ENCODE peak calls at places on chromosomes 4 and X, in six cellular contexts. One of them, this sample, is unnamed.

GRCh38 chr4:85909851-85910250 is 434.9 kb downstream of the ARHGAP24 start:
- DNase-seq in SK-N-SH: no peak
- DNase-seq in HepG2: no peak
- DNase-seq in HCT116: no peak
- DNase-seq in K562: no peak
- DNase-seq in T47D: no peak
- DNase-seq in this sample: no peak

GRCh38 chrX:77597090-77597489 is 149.9 kb downstream of the FGF16 start:
- DNase-seq in HCT116: no peak
- DNase-seq in HepG2: no peak
- DNase-seq in SK-N-SH: peak; percentile 4
- DNase-seq in K562: no peak
- DNase-seq in T47D: peak; percentile 2
- DNase-seq in this sample: no peak

GRCh38 chr4:20652226-20652836 is 47.9 kb upstream of the PACRGL start:
- DNase-seq in HCT116: no peak
- DNase-seq in K562: no peak
- DNase-seq in T47D: no peak
- DNase-seq in SK-N-SH: no peak
- DNase-seq in HepG2: no peak
- DNase-seq in this sample: no peak

GRCh38 chr4:25884040-25884788 is 21.4 kb upstream of the SEL1L3 start:
- DNase-seq in T47D: no peak
- DNase-seq in SK-N-SH: no peak
- DNase-seq in HepG2: no peak
- DNase-seq in HCT116: no peak
- DNase-seq in K562: no peak
- DNase-seq in this sample: no peak

GRCh38 chr4:188869581-188869980 is 730.3 kb downstream of the TRIML1 start:
- DNase-seq in SK-N-SH: no peak
- DNase-seq in HCT116: no peak
- DNase-seq in HepG2: no peak
- DNase-seq in T47D: no peak
- DNase-seq in K562: no peak
- DNase-seq in this sample: no peak

GRCh38 chr4:146095091-146095690 is 80.3 kb upstream of the LSM6 start:
- DNase-seq in T47D: peak; percentile 65
- DNase-seq in SK-N-SH: peak; percentile 17
- DNase-seq in K562: peak; percentile 34
- DNase-seq in HepG2: peak; percentile 32
- DNase-seq in HCT116: peak; percentile 57
- DNase-seq in this sample: no peak

GRCh38 chr4:25878676-25879075 is 15.9 kb upstream of the SEL1L3 start:
- DNase-seq in HCT116: no peak
- DNase-seq in K562: no peak
- DNase-seq in T47D: no peak
- DNase-seq in SK-N-SH: no peak
- DNase-seq in HepG2: no peak
- DNase-seq in this sample: no peak

GRCh38 chrX:8815460-8816065 is 14.4 kb upstream of the FAM9A start:
- DNase-seq in SK-N-SH: peak; percentile 58
- DNase-seq in HepG2: peak; percentile 45
- DNase-seq in K562: peak; percentile 55
- DNase-seq in HCT116: peak; percentile 2
- DNase-seq in T47D: peak; percentile 65
- DNase-seq in this sample: peak; percentile 4

GRCh38 chr4:1249731-1250526 is 999 bp upstream of the CTBP1 start:
- DNase-seq in HepG2: peak; percentile 40
- DNase-seq in K562: peak; percentile 48
- DNase-seq in T47D: peak; percentile 42
- DNase-seq in HCT116: no peak
- DNase-seq in SK-N-SH: peak; percentile 13
- DNase-seq in this sample: no peak

GRCh38 chr4:117284736-117285135 is 199.4 kb upstream of the TRAM1L1 start:
- DNase-seq in K562: no peak
- DNase-seq in HepG2: no peak
- DNase-seq in HCT116: no peak
- DNase-seq in T47D: no peak
- DNase-seq in SK-N-SH: no peak
- DNase-seq in this sample: no peak

GRCh38 chrX:25144043-25144940 is 128.5 kb upstream of the ARX start:
- DNase-seq in HCT116: peak; percentile 26
- DNase-seq in K562: peak; percentile 23
- DNase-seq in T47D: peak; percentile 51
- DNase-seq in SK-N-SH: peak; percentile 51
- DNase-seq in HepG2: peak; percentile 10
- DNase-seq in this sample: no peak

GRCh38 chr4:102139132-102139573 is 206.1 kb downstream of the SLC39A8 start:
- DNase-seq in HCT116: peak; percentile 23
- DNase-seq in SK-N-SH: no peak
- DNase-seq in K562: no peak
- DNase-seq in HepG2: no peak
- DNase-seq in T47D: no peak
- DNase-seq in this sample: no peak

GRCh38 chr4:150305995-150306394 is 227.8 kb downstream of the DCLK2 start:
- DNase-seq in HepG2: no peak
- DNase-seq in SK-N-SH: no peak
- DNase-seq in T47D: no peak
- DNase-seq in HCT116: no peak
- DNase-seq in K562: no peak
- DNase-seq in this sample: no peak

DNA sequence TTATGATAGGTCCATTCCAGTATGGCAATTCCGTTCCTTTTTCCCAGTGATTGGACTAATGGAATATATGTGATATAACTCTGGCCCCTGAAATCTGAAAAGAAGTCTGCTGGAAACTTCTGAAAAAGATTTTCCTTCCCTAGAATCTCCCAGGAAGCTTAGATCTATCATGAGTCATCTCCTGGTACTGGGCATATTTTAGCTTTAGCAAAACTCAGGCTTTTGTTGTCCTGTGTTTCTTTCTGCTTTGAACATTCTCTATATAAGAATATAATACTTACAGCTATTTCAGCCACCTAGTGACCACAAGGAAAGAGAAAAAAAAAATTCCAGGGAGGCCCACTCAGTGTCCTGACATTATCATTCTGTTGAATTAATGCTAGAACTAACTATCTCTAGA is 597.2 kb upstream of the GRIA3 start:
- DNase-seq in SK-N-SH: no peak
- DNase-seq in HepG2: no peak
- DNase-seq in HCT116: no peak
- DNase-seq in K562: no peak
- DNase-seq in T47D: no peak
- DNase-seq in this sample: no peak
- TF ChIP-seq JUND in SK-N-SH: no peak
- TF ChIP-seq JUND in HepG2: no peak
- TF ChIP-seq JUND in HCT116: no peak
- TF ChIP-seq JUND in K562: no peak
- TF ChIP-seq JUND in T47D: no peak
- TF ChIP-seq JUND in this sample: no peak

GRCh38 chr4:74640111-74640903 is 154.0 kb downstream of the BTC start:
- DNase-seq in K562: no peak
- DNase-seq in SK-N-SH: no peak
- DNase-seq in HepG2: no peak
- DNase-seq in HCT116: no peak
- DNase-seq in T47D: no peak
- DNase-seq in this sample: no peak
- TF ChIP-seq JUND in K562: no peak
- TF ChIP-seq JUND in SK-N-SH: no peak
- TF ChIP-seq JUND in HepG2: no peak
- TF ChIP-seq JUND in HCT116: no peak
- TF ChIP-seq JUND in T47D: no peak
- TF ChIP-seq JUND in this sample: no peak

DNA sequence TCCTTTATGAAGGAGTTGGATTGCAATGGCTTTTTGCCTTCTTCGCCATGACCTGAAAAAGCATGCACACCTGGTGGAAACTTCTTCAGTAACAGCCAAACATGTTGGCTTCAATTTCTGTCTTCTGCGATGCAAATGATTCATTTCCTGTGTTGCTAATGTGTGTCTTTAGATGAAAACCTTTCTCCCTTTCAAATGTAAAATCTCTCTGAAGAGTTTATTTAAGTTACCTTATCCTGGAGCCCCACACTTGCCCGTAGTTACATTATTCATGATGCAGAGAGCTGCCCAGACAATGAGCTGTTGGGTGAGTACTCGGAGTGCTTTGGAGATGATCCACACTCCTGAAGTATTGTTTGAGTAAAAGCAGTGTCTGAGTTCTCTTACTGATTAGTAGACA is 1100.9 kb downstream of the RPA4 start:
- DNase-seq in K562: no peak
- DNase-seq in HepG2: no peak
- DNase-seq in HCT116: no peak
- DNase-seq in SK-N-SH: no peak
- DNase-seq in T47D: no peak
- DNase-seq in this sample: no peak
- TF ChIP-seq JUND in K562: no peak
- TF ChIP-seq JUND in HepG2: no peak
- TF ChIP-seq JUND in HCT116: no peak
- TF ChIP-seq JUND in SK-N-SH: no peak
- TF ChIP-seq JUND in T47D: no peak
- TF ChIP-seq JUND in this sample: no peak

DNA sequence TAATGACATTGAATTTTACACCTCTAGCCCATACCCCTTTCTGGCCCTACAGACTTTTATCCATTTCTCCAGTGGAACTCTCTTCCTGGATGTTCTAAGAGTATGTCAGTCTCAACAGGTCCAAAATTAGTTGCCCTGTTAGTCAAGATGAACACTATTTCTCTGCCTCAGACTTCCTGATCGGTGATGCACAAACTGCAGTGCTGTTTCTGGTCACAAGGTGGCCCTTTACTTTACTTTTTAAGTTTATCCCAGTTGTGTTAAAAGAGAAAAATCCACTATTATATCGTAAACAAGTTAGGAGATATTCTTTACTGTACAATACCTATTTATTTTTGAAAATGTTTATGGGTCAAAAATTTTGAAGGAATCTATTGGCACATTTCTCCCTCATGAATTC is 13.1 kb downstream of the TCEAL7 start:
- DNase-seq in K562: peak; percentile 16
- DNase-seq in T47D: peak; percentile 25
- DNase-seq in HepG2: no peak
- DNase-seq in HCT116: peak; percentile 16
- DNase-seq in SK-N-SH: peak; percentile 44
- DNase-seq in this sample: no peak
- TF ChIP-seq JUND in K562: no peak
- TF ChIP-seq JUND in T47D: no peak
- TF ChIP-seq JUND in HepG2: no peak
- TF ChIP-seq JUND in HCT116: no peak
- TF ChIP-seq JUND in SK-N-SH: no peak
- TF ChIP-seq JUND in this sample: no peak

GRCh38 chr4:27779827-27780226 is 919.2 kb downstream of the STIM2 start:
- DNase-seq in T47D: no peak
- DNase-seq in SK-N-SH: no peak
- DNase-seq in HepG2: no peak
- DNase-seq in HCT116: no peak
- DNase-seq in K562: no peak
- DNase-seq in this sample: no peak
- TF ChIP-seq JUND in T47D: no peak
- TF ChIP-seq JUND in SK-N-SH: no peak
- TF ChIP-seq JUND in HepG2: no peak
- TF ChIP-seq JUND in HCT116: no peak
- TF ChIP-seq JUND in K562: no peak
- TF ChIP-seq JUND in this sample: no peak

GRCh38 chrX:2540426-2540942 is 39.7 kb upstream of the DHRSX start:
- DNase-seq in HepG2: no peak
- DNase-seq in T47D: no peak
- DNase-seq in SK-N-SH: no peak
- DNase-seq in K562: no peak
- DNase-seq in HCT116: no peak
- DNase-seq in this sample: no peak

GRCh38 chrX:2533424-2533823 is 32.6 kb upstream of the DHRSX start:
- DNase-seq in HCT116: no peak
- DNase-seq in SK-N-SH: no peak
- DNase-seq in HepG2: no peak
- DNase-seq in T47D: no peak
- DNase-seq in K562: no peak
- DNase-seq in this sample: no peak

GRCh38 chrX:2539586-2539985 is 38.8 kb upstream of the DHRSX start:
- DNase-seq in K562: no peak
- DNase-seq in SK-N-SH: no peak
- DNase-seq in HCT116: no peak
- DNase-seq in HepG2: no peak
- DNase-seq in T47D: no peak
- DNase-seq in this sample: no peak

GRCh38 chrX:2538016-2538415 is 37.2 kb upstream of the DHRSX start:
- DNase-seq in HCT116: no peak
- DNase-seq in HepG2: no peak
- DNase-seq in K562: no peak
- DNase-seq in T47D: no peak
- DNase-seq in SK-N-SH: no peak
- DNase-seq in this sample: no peak

GRCh38 chrX:2536974-2537373 is 36.2 kb upstream of the DHRSX start:
- DNase-seq in HepG2: no peak
- DNase-seq in T47D: no peak
- DNase-seq in SK-N-SH: no peak
- DNase-seq in K562: no peak
- DNase-seq in HCT116: no peak
- DNase-seq in this sample: no peak
- TF ChIP-seq JUND in HepG2: no peak
- TF ChIP-seq JUND in T47D: no peak
- TF ChIP-seq JUND in SK-N-SH: no peak
- TF ChIP-seq JUND in K562: no peak
- TF ChIP-seq JUND in HCT116: no peak
- TF ChIP-seq JUND in this sample: no peak